ENCODE peak calls at places on chromosomes 5 and 9, in five cellular contexts. T is H9; R is AG10803; O is activated CD8-positive, alpha-beta T cell treated with anti-CD3 and anti-CD28 coated beads for 36 hours; S is cardiac fibroblast. L is an unnamed sample.

GRCh38 chr5:148939676-148940075 is 113.3 kb downstream of the ADRB2 start:
- DNase-seq in R (peak; percentile 21), T (no peak), O (no peak), S (no peak), L (peak; percentile 60)

GRCh38 chr5:78908173-78908901 is 76.8 kb downstream of the ARSB start:
- DNase-seq in S (peak; percentile 54), R (peak; percentile 65), O (no peak), T (peak; percentile 73), L (peak; percentile 57)

GRCh38 chr9:4489919-4490704 is at the start of gene SLC1A1:
- DNase-seq in S (peak; percentile 69), R (peak; percentile 70), T (peak; percentile 80), O (peak; percentile 38), L (peak; percentile 46)

GRCh38 chr5:156500755-156501154 is 173.8 kb downstream of the SGCD start:
- DNase-seq in R (no peak), S (no peak), T (no peak), O (no peak), L (no peak)

GRCh38 chr5:119022017-119022745 is 33.8 kb upstream of the DTWD2 start:
- DNase-seq in T (no peak), O (no peak), S (peak; percentile 70), R (peak; percentile 57), L (peak; percentile 62)

GRCh38 chr5:50846261-50846660 is 179.8 kb downstream of the PARP8 start:
- DNase-seq in O (no peak), T (no peak), S (no peak), R (no peak), L (no peak)

GRCh38 chr9:134666208-134666607 is 24.6 kb downstream of the COL5A1 start:
- DNase-seq in T (no peak), R (no peak), O (no peak), S (no peak), L (no peak)

GRCh38 chr5:142969186-142969585 is 199.0 kb downstream of the ARHGAP26 start:
- DNase-seq in R (no peak), S (no peak), O (no peak), T (no peak), L (no peak)

GRCh38 chr5:161544350-161544765 is 2.2 kb downstream of the GABRB2 start:
- DNase-seq in S (peak; percentile 55), R (peak; percentile 39), O (peak; percentile 34), T (peak; percentile 69), L (peak; percentile 54)

GRCh38 chr9:96050876-96051185 is 175.3 kb downstream of the ERCC6L2 start:
- DNase-seq in R (no peak), S (no peak), O (no peak), T (no peak), L (no peak)

GRCh38 chr9:120152295-120152694 is 427.7 kb downstream of the CDK5RAP2 start:
- DNase-seq in T (peak; percentile 86), O (no peak), R (no peak), S (no peak), L (peak; percentile 11)

GRCh38 chr5:91643796-91644195 is 260.7 kb upstream of the ARRDC3 start:
- DNase-seq in R (no peak), T (no peak), S (peak; percentile 10), O (no peak), L (peak; percentile 78)

GRCh38 chr9:134355561-134356278 is 29.5 kb downstream of the RXRA start:
- DNase-seq in T (no peak), S (no peak), O (no peak), R (no peak), L (no peak)

GRCh38 chr5:179160584-179160983 is 100.4 kb downstream of the ZNF354C start:
- DNase-seq in T (peak; percentile 2), O (no peak), R (peak; percentile 24), S (no peak), L (peak; percentile 72)

GRCh38 chr5:132090107-132090506 is 16.5 kb downstream of the CSF2 start:
- DNase-seq in T (no peak), O (peak; percentile 62), R (peak; percentile 95), S (peak; percentile 73), L (peak; percentile 88)

GRCh38 chr5:149408252-149409099 is 29.4 kb upstream of the IL17B start:
- DNase-seq in R (peak; percentile 24), S (no peak), O (no peak), T (no peak), L (no peak)

GRCh38 chr5:116575635-116576042 is 1.0 kb upstream of the SEMA6A start:
- DNase-seq in R (no peak), T (peak; percentile 64), O (peak; percentile 7), S (peak; percentile 3), L (no peak)

GRCh38 chr9:133488686-133489252 is 9.9 kb upstream of the SLC2A6 start:
- DNase-seq in O (no peak), R (no peak), T (no peak), S (no peak), L (no peak)

GRCh38 chr5:50963647-50964584 is 297.5 kb downstream of the PARP8 start:
- DNase-seq in T (peak; percentile 35), O (no peak), S (no peak), R (no peak), L (no peak)

GRCh38 chr9:131704988-131705387 is 34.9 kb downstream of the RAPGEF1 start:
- DNase-seq in S (no peak), T (no peak), O (no peak), R (no peak), L (no peak)

GRCh38 chr5:43425965-43426364 is 13.8 kb upstream of the CCL28 start:
- DNase-seq in O (no peak), T (no peak), R (peak; percentile 74), S (peak; percentile 61), L (peak; percentile 82)

GRCh38 chr9:85163415-85163814 is 493.9 kb downstream of the NTRK2 start:
- DNase-seq in O (no peak), T (no peak), S (peak; percentile 76), R (no peak), L (peak; percentile 8)

GRCh38 chr9:29211681-29212589 is 1638.7 kb upstream of the C9orf72 start:
- DNase-seq in S (peak; percentile 29), T (peak; percentile 69), O (peak; percentile 42), R (peak; percentile 0), L (no peak)

GRCh38 chr5:95715799-95716461 is 15.2 kb upstream of the RHOBTB3 start:
- DNase-seq in O (peak; percentile 44), T (no peak), R (peak; percentile 88), S (peak; percentile 80), L (peak; percentile 93)

GRCh38 chr5:110267714-110268113 is 458.8 kb downstream of the TMEM232 start:
- DNase-seq in O (no peak), S (no peak), T (no peak), R (no peak), L (no peak)

GRCh38 chr5:63306909-63307308 is 655.3 kb downstream of the HTR1A start:
- DNase-seq in R (no peak), S (no peak), O (no peak), T (no peak), L (no peak)

GRCh38 chr5:34501840-34502239 is 154.3 kb upstream of the RAI14 start:
- DNase-seq in S (no peak), O (no peak), R (no peak), T (no peak), L (no peak)

GRCh38 chr9:131422241-131422792 is 28.4 kb downstream of the PRRC2B start:
- DNase-seq in R (no peak), O (no peak), T (no peak), S (no peak), L (no peak)

GRCh38 chr5:117230375-117230774 is 655.8 kb upstream of the SEMA6A start:
- DNase-seq in R (no peak), O (no peak), T (no peak), S (no peak), L (no peak)

GRCh38 chr9:110072597-110073355 is 135.2 kb downstream of the C9orf152 start:
- DNase-seq in O (no peak), T (no peak), S (no peak), R (peak; percentile 21), L (no peak)

GRCh38 chr9:27279611-27280010 is 17.3 kb downstream of the EQTN start:
- DNase-seq in R (no peak), S (no peak), O (no peak), T (no peak), L (no peak)

GRCh38 chr9:27273186-27273585 is 23.8 kb downstream of the EQTN start:
- DNase-seq in S (no peak), R (no peak), O (no peak), T (no peak), L (no peak)

GRCh38 chr9:27280249-27280648 is 16.7 kb downstream of the EQTN start:
- DNase-seq in S (no peak), O (no peak), T (no peak), R (no peak), L (no peak)

GRCh38 chr9:27278374-27278773 is 18.6 kb downstream of the EQTN start:
- DNase-seq in R (peak; percentile 3), O (no peak), S (peak; percentile 7), T (no peak), L (peak; percentile 74)

GRCh38 chr9:27276182-27277030 is 20.5 kb downstream of the EQTN start:
- DNase-seq in R (peak; percentile 56), T (no peak), S (peak; percentile 74), O (no peak), L (peak; percentile 67)
- TF ChIP-seq CTCF in R (peak; percentile 77), T (peak; percentile 82), S (peak; percentile 63), O (peak; percentile 92), L (peak; percentile 66)

GRCh38 chr5:157816682-157817268 is 42.2 kb downstream of the CLINT1 start:
- DNase-seq in O (no peak), R (peak; percentile 11), S (peak; percentile 36), T (no peak), L (peak; percentile 30)
- TF ChIP-seq CTCF in O (peak; percentile 84), R (peak; percentile 59), S (peak; percentile 31), T (peak; percentile 72), L (peak; percentile 47)

GRCh38 chr9:109064963-109065701 is 51.8 kb upstream of the CTNNAL1 start:
- DNase-seq in O (no peak), T (no peak), S (no peak), R (peak; percentile 51), L (no peak)

GRCh38 chr9:109068764-109069163 is 51.0 kb downstream of the TMEM245 start:
- DNase-seq in T (no peak), R (no peak), O (no peak), S (no peak), L (no peak)

GRCh38 chr9:109062543-109062942 is 49.2 kb upstream of the CTNNAL1 start:
- DNase-seq in O (no peak), T (no peak), R (peak; percentile 6), S (peak; percentile 3), L (no peak)

GRCh38 chr9:109060235-109060634 is 46.9 kb upstream of the CTNNAL1 start:
- DNase-seq in R (no peak), O (no peak), S (no peak), T (no peak), L (no peak)

GRCh38 chr9:109063765-109064164 is 50.5 kb upstream of the CTNNAL1 start:
- DNase-seq in T (no peak), S (peak; percentile 8), O (no peak), R (peak; percentile 4), L (peak; percentile 11)
- TF ChIP-seq CTCF in T (no peak), S (no peak), O (no peak), R (no peak), L (no peak)

DNA sequence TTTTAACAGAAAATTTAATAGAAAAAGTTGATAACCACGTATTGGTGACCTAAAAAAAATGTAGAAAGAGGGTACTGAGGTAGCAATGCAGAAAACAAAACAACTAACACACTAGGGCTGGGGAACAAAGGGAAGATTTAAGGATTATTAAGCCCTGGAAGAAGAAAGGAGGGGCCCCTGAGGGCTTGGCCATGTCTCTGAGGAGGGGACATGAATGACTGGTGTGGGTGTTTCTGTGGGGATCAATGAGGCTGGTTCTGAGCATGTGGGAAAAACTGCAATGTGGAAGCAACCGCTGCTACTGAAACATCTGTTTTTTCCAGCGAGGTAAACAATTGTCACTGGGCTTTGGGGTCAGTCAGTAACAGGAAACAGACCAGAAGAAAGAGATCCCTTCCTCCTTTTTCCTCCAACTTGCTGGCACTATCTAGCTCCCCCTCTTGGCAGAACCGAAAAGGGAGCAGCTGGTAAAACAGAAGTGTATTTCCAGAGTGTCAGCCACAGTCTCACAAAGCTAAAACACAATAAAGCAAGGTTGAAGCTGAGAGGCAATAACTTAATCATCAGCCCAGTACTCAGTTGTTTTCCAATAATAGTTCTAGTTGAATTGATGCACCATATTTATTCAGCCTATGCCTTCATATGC is 48.3 kb downstream of the ATPSCKMT start:
- DNase-seq in O (no peak), S (peak; percentile 2), R (no peak), T (peak; percentile 63), L (peak; percentile 16)
- TF ChIP-seq CTCF in O (peak; percentile 25), S (peak; percentile 34), R (peak; percentile 28), T (peak; percentile 84), L (peak; percentile 51)